ENCODE peak calls at places on chromosome 20, in four cellular contexts. K, W, V and G are unnamed samples.

GRCh38 chr20:47475419-47476044 is 26.2 kb upstream of the NCOA3 start:
- DNase-seq in K (no peak), W (no peak), V (no peak), G (no peak)

GRCh38 chr20:49867453-49868215 is 47.7 kb downstream of the SPATA2 start:
- DNase-seq in K (no peak), W (no peak), V (no peak), G (no peak)

GRCh38 chr20:25867776-25868649 is 171.4 kb upstream of the ZNF337 start:
- DNase-seq in K (peak; percentile 65), W (peak; percentile 85), V (peak; percentile 40), G (no peak)

GRCh38 chr20:57581202-57582028 is 20.5 kb downstream of the PCK1 start:
- DNase-seq in K (no peak), W (peak; percentile 84), V (no peak), G (no peak)

GRCh38 chr20:32127347-32127746 is 17.8 kb downstream of the TM9SF4 start:
- DNase-seq in K (no peak), W (no peak), V (no peak), G (no peak)

GRCh38 chr20:5372371-5372770 is 55.6 kb upstream of the PROKR2 start:
- DNase-seq in K (no peak), W (no peak), V (no peak), G (no peak)

GRCh38 chr20:34222208-34222607 is 19.0 kb upstream of the ASIP start:
- DNase-seq in K (no peak), W (no peak), V (no peak), G (no peak)

GRCh38 chr20:37449276-37449675 is 71.8 kb upstream of the NNAT start:
- DNase-seq in K (no peak), W (no peak), V (no peak), G (no peak)

GRCh38 chr20:41395669-41396664 is 29.3 kb upstream of the EMILIN3 start:
- DNase-seq in K (no peak), W (no peak), V (no peak), G (no peak)

GRCh38 chr20:50512323-50512722 is 2.1 kb downstream of the PTPN1 start:
- DNase-seq in K (no peak), W (no peak), V (no peak), G (no peak)

GRCh38 chr20:11246251-11246775 is 572.5 kb upstream of the JAG1 start:
- DNase-seq in K (no peak), W (no peak), V (no peak), G (no peak)

GRCh38 chr20:34526466-34526865 is 10.2 kb downstream of the DYNLRB1 start:
- DNase-seq in K (no peak), W (peak; percentile 23), V (no peak), G (no peak)

GRCh38 chr20:1317545-1318255 is 11.2 kb downstream of the SDCBP2 start:
- DNase-seq in K (no peak), W (no peak), V (peak; percentile 33), G (no peak)

GRCh38 chr20:6711950-6712634 is 55.4 kb upstream of the BMP2 start:
- DNase-seq in K (peak; percentile 89), W (no peak), V (no peak), G (no peak)

GRCh38 chr20:64239449-64240242 is 15.9 kb upstream of the PCMTD2 start:
- DNase-seq in K (no peak), W (peak; percentile 44), V (no peak), G (no peak)

GRCh38 chr20:53216856-53217576 is 244.9 kb downstream of the TSHZ2 start:
- DNase-seq in K (peak; percentile 69), W (peak; percentile 68), V (peak; percentile 81), G (no peak)

GRCh38 chr20:51563597-51564332 is 21.2 kb upstream of the NFATC2 start:
- DNase-seq in K (peak; percentile 36), W (peak; percentile 78), V (no peak), G (no peak)

GRCh38 chr20:23130622-23130916 is 44.4 kb upstream of the CD93 start:
- DNase-seq in K (no peak), W (no peak), V (no peak), G (no peak)

GRCh38 chr20:10536531-10536930 is 101.4 kb downstream of the SLX4IP start:
- DNase-seq in K (peak; percentile 40), W (no peak), V (peak; percentile 15), G (no peak)

GRCh38 chr20:34040300-34041015 is 46.7 kb downstream of the RALY start:
- DNase-seq in K (no peak), W (no peak), V (no peak), G (no peak)

GRCh38 chr20:1396264-1396663 is 3.4 kb upstream of the FKBP1A start:
- DNase-seq in K (no peak), W (no peak), V (no peak), G (no peak)

DNA sequence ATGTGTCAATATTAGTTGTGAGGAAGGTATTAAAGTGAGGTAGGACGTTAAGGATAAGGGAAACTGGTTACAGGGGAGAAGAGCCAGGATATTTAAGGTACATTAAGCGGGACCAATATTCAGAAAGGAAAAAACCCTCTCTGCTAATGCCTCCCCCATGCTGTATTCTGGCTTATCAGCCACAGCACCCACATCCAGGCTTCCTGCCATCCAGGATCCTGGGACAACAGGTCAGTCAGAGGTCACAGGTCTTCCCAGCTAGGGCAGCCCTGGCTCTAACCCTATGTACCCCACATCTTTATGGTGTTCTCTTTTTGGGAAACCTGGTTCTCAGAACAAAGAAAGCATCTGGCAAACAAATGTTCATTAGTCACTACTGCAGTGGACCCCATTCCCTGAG is 5.3 kb downstream of the DDRGK1 start:
- DNase-seq in K (no peak), W (no peak), V (no peak), G (no peak)
- H3K9me3 ChIP-seq in K (no peaks in the 10 kb centered on the region), W (no peaks in the 10 kb centered on the region), V (no peaks in the 10 kb centered on the region), G (no peaks in the 10 kb centered on the region)

GRCh38 chr20:58850693-58851174 is at the start of gene GNAS-AS1:
- DNase-seq in K (peak; percentile 80), W (peak; percentile 78), V (peak; percentile 83), G (no peak)

GRCh38 chr20:58853466-58853865 is 950 bp downstream of the GNAS start:
- DNase-seq in K (no peak), W (no peak), V (no peak), G (no peak)

GRCh38 chr20:58852559-58853271 is at the start of gene GNAS:
- DNase-seq in K (no peak), W (no peak), V (no peak), G (no peak)

GRCh38 chr20:58851221-58851968 is 693 bp upstream of the GNAS-AS1 start:
- DNase-seq in K (no peak), W (no peak), V (no peak), G (no peak)

DNA sequence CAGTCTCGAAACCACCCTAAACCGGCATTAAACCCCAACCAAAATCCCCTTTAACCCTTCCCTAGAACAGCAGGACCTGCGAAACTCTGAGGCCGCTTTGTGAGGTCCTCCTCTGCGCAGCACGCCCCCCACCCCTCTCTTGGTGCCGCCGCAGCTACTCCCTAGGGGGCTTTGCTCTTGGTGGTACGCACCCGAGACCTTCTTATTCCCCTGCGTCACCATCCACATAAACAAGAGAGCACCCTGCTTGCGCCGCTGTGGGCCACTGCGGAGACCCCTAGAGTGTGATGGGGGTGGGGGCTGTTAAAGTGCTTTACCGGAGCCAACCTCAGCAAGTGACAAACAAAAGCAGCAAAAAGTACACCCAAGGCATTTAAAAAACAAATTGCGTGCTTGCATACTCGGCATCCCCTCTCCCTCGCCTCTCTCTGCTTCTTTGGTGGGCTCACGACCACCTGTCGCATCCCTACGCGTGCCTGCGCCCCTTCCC is 502 bp upstream of the GNAS start:
- DNase-seq in K (no peak), W (no peak), V (no peak), G (no peak)
- H3K9me3 ChIP-seq in K (no peaks in the 10 kb centered on the region), W (no peaks in the 10 kb centered on the region), V (no peaks in the 10 kb centered on the region), G (no peaks in the 10 kb centered on the region)

DNA sequence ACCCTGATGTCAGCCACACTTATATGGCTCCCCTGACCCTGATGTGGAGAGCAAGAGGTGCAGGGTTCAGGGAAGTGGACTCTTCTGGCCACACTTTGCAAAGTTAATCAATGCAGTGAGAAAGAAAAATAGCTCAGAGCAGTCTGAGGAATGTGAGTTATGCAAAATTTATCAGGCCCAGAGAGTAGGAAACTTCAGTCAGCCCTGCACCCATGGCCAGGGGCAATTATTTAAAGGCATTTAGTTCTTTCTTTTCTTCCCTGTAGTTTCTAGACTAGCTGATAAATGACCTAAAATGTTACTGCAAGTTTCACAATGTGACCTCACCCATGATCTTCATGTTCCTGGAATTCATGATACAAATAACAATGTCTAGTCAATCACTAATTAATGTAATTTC is 143.7 kb upstream of the GGTLC1 start:
- DNase-seq in K (no peak), W (no peak), V (no peak), G (no peak)
- H3K9me3 ChIP-seq in K (no peaks in the 10 kb centered on the region), W (no peaks in the 10 kb centered on the region), V (no peaks in the 10 kb centered on the region), G (no peaks in the 10 kb centered on the region)

GRCh38 chr20:56157530-56158203 is 90.9 kb upstream of the MC3R start:
- DNase-seq in K (no peak), W (no peak), V (no peak), G (no peak)
- H3K9me3 ChIP-seq in K (no peaks in the 10 kb centered on the region), W (no peaks in the 10 kb centered on the region), V (no peaks in the 10 kb centered on the region), G (no peaks in the 10 kb centered on the region)

GRCh38 chr20:15834857-15835256 is 738.4 kb downstream of the KIF16B start:
- DNase-seq in K (no peak), W (no peak), V (no peak), G (no peak)

GRCh38 chr20:15838466-15838865 is 734.8 kb downstream of the KIF16B start:
- DNase-seq in K (no peak), W (no peak), V (no peak), G (no peak)

GRCh38 chr20:15837563-15837962 is 735.7 kb downstream of the KIF16B start:
- DNase-seq in K (no peak), W (no peak), V (no peak), G (no peak)

GRCh38 chr20:15835811-15836210 is 737.4 kb downstream of the KIF16B start:
- DNase-seq in K (no peak), W (no peak), V (no peak), G (no peak)

GRCh38 chr20:15836634-15837033 is 736.6 kb downstream of the KIF16B start:
- DNase-seq in K (no peak), W (no peak), V (no peak), G (no peak)
- H3K9me3 ChIP-seq in K (no peaks in the 10 kb centered on the region), W (no peaks in the 10 kb centered on the region), V (no peaks in the 10 kb centered on the region), G (no peaks in the 10 kb centered on the region)

GRCh38 chr20:56072165-56072564 is 66.8 kb upstream of the CBLN4 start:
- DNase-seq in K (no peak), W (no peak), V (no peak), G (no peak)

GRCh38 chr20:56069016-56069415 is 63.7 kb upstream of the CBLN4 start:
- DNase-seq in K (no peak), W (no peak), V (no peak), G (no peak)
- H3K9me3 ChIP-seq in K (no peaks in the 10 kb centered on the region), W (no peaks in the 10 kb centered on the region), V (no peaks in the 10 kb centered on the region), G (no peaks in the 10 kb centered on the region)